ENCODE peak calls at places on chromosomes 12 and 14, in five cellular contexts. W is ELF-1, H is NAMALWA, D is HTR-8/SVneo, R is Daoy. I is an unnamed sample.

GRCh38 chr14:64659366-64659765 is 44.9 kb upstream of the PLEKHG3 start:
- DNase-seq in W (no peak), H (no peak), R (no peak), D (no peak), I (no peak)

GRCh38 chr12:95943231-95943842 is at the start of gene AMDHD1:
- DNase-seq in H (peak), D (peak), W (peak), R (peak), I (peak)

GRCh38 chr14:39431416-39432178 is 636 bp downstream of the FBXO33 start:
- DNase-seq in H (peak), D (peak), W (peak), R (peak), I (peak)

GRCh38 chr12:50641566-50641965 is 122.3 kb upstream of the ATF1 start:
- DNase-seq in R (no peak), D (no peak), W (no peak), H (no peak), I (peak)

GRCh38 chr12:113129664-113130456 is 5.7 kb downstream of the RASAL1 start:
- DNase-seq in H (no peak), D (no peak), W (no peak), R (no peak), I (no peak)

GRCh38 chr14:100149789-100150611 is 9.4 kb downstream of the DEGS2 start:
- DNase-seq in D (no peak), R (no peak), H (no peak), W (no peak), I (no peak)

GRCh38 chr14:78701246-78701645 is 531.1 kb downstream of the NRXN3 start:
- DNase-seq in R (no peak), H (no peak), W (no peak), D (no peak), I (no peak)

GRCh38 chr14:55336161-55336560 is 64.9 kb downstream of the FBXO34 start:
- DNase-seq in D (no peak), W (no peak), H (no peak), R (peak), I (no peak)